ENCODE peak calls at places on chromosomes 6 and 20, in five cellular contexts. W is AG09319, M is foreskin fibroblast, V is RWPE1, E is lower leg skin. S is an unnamed sample.

GRCh38 chr20:63234693-63235398 is 859 bp upstream of the BIRC7 start:
- DNase-seq in W (no peak), M (no peak), E (no peak), V (peak; percentile 80), S (no peak)

GRCh38 chr20:43564993-43565757 is 6.3 kb downstream of the SGK2 start:
- DNase-seq in E (no peak), W (no peak), M (no peak), V (no peak), S (no peak)

GRCh38 chr6:15341311-15341710 is 95.4 kb downstream of the JARID2 start:
- DNase-seq in W (no peak), V (peak; percentile 66), M (no peak), E (no peak), S (no peak)

GRCh38 chr6:129607581-129608186 is 102.3 kb downstream of the ARHGAP18 start:
- DNase-seq in W (no peak), M (no peak), E (no peak), V (no peak), S (no peak)

GRCh38 chr6:84422380-84422968 is 195.0 kb upstream of the CEP162 start:
- DNase-seq in M (no peak), W (no peak), E (no peak), V (peak; percentile 31), S (peak; percentile 9)

GRCh38 chr6:24991748-24992467 is 56.1 kb upstream of the RIPOR2 start:
- DNase-seq in E (no peak), M (no peak), V (peak; percentile 38), W (no peak), S (peak; percentile 65)

GRCh38 chr6:50850223-50850751 is 31.6 kb downstream of the TFAP2B start:
- DNase-seq in M (no peak), V (no peak), W (no peak), E (peak; percentile 74), S (no peak)

GRCh38 chr6:40685771-40686170 is 98.6 kb upstream of the LRFN2 start:
- DNase-seq in V (no peak), E (no peak), M (no peak), W (no peak), S (no peak)

GRCh38 chr20:1945134-1945618 is 48.7 kb downstream of the PDYN start:
- DNase-seq in V (no peak), M (peak; percentile 12), E (peak; percentile 78), W (peak; percentile 69), S (no peak)

GRCh38 chr20:33821270-33821836 is 10.2 kb downstream of the CHMP4B start:
- DNase-seq in V (no peak), W (no peak), M (no peak), E (no peak), S (no peak)

GRCh38 chr6:159801935-159802334 is 1.9 kb downstream of the PNLDC1 start:
- DNase-seq in M (peak; percentile 16), V (no peak), W (no peak), E (no peak), S (no peak)

GRCh38 chr6:158923801-158924498 is 76.1 kb downstream of the RSPH3 start:
- DNase-seq in E (no peak), M (no peak), V (no peak), W (no peak), S (no peak)

GRCh38 chr20:19760371-19760721 is 2.3 kb downstream of the RIN2 start:
- DNase-seq in V (no peak), E (no peak), M (no peak), W (no peak), S (no peak)

GRCh38 chr20:19757973-19758887 is at the start of gene RIN2:
- DNase-seq in M (peak; percentile 83), V (peak; percentile 94), E (peak; percentile 88), W (peak; percentile 83), S (peak; percentile 51)

GRCh38 chr20:19757487-19757972 is 528 bp upstream of the RIN2 start:
- DNase-seq in E (peak; percentile 76), M (peak; percentile 72), V (peak; percentile 68), W (no peak), S (peak; percentile 59)

GRCh38 chr20:19758888-19759331 is 852 bp downstream of the RIN2 start:
- DNase-seq in V (no peak), M (peak; percentile 23), W (no peak), E (peak; percentile 66), S (peak; percentile 18)

DNA sequence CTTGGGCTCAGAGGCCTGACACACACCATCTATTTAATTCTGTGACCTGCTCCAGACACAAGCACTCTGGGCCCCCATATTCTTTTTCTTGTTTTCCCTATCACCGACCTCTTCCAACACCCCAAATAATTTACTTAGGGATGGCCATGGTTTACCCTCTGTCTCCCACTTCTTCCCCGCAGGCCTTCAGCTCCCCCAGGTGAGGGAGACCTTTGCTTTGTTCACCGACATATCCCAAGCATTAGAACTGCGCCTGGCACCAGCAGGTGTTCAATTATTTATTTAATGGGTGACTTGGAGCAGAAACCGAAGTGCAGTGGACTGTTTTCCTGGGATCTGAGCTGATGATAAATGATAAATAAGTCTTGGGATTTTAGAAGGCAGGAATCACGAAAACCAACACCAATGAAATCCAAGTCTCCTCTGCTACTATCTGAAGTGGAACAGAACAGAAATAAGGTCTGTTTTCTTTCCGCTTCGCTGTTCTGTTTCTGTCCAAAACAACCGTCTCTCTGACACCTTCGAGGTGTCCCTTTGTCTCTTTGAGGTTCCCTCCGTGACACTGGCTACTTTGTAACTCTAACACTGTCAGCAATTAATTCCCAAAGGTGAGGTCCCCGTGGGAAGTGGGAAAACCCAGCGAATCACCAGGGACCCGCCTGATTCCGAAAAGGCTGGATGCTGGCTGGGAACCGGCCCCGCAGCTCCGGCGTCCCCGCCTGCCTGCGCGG is 1.1 kb upstream of the RIN2 start:
- DNase-seq in E (no peak), V (no peak), W (no peak), M (no peak), S (no peak)
- TF ChIP-seq CTCF in E (no peak), V (no peak), W (no peak), M (no peak), S (no peak)

GRCh38 chr6:146526192-146526591 is 17.4 kb upstream of the RAB32 start:
- DNase-seq in W (no peak), E (no peak), V (no peak), M (no peak), S (no peak)
- TF ChIP-seq CTCF in W (peak; percentile 43), E (no peak), V (peak; percentile 24), M (peak; percentile 29), S (no peak)

GRCh38 chr6:5425267-5425666 is 164.0 kb downstream of the FARS2 start:
- DNase-seq in E (no peak), M (no peak), V (no peak), W (no peak), S (no peak)

GRCh38 chr6:5423251-5423650 is 161.9 kb downstream of the FARS2 start:
- DNase-seq in E (no peak), W (no peak), V (no peak), M (no peak), S (no peak)

GRCh38 chr6:5425797-5426196 is 164.5 kb downstream of the FARS2 start:
- DNase-seq in V (no peak), W (no peak), E (no peak), M (no peak), S (no peak)

GRCh38 chr6:5422321-5422915 is 161.1 kb downstream of the FARS2 start:
- DNase-seq in V (peak; percentile 19), W (peak; percentile 2), M (peak; percentile 39), E (no peak), S (peak; percentile 20)
- TF ChIP-seq CTCF in V (peak; percentile 19), W (peak; percentile 50), M (peak; percentile 81), E (no peak), S (peak; percentile 64)

DNA sequence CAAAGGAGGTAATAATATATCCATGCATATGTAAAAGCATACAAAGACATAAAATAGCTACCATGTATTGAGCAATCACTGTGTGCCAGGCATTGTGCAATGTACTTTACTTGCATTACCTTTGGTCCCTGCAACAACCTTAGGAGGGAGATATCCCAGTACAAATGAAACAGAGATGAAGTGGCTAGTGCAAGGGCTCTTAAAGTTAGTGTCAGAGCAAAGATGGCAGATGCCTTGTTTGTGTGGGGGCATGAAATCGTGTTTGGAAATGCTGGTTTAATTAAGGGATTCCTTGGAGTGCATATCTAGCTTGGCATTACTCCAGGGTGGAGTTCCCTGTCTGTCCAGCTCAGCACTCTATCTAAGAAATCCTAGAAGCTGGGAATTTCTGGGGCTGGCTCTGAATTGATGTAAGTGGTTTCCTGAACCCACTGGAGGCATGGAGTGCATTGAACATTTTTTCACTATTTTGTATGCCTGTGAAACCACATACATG is 9.8 kb downstream of the PAQR8 start:
- DNase-seq in M (no peak), E (no peak), W (peak; percentile 23), V (no peak), S (no peak)
- TF ChIP-seq CTCF in M (no peak), E (no peak), W (no peak), V (no peak), S (no peak)

GRCh38 chr20:23340524-23340923 is 10.1 kb upstream of the NXT1 start:
- DNase-seq in V (peak; percentile 79), W (peak; percentile 35), M (peak; percentile 57), E (peak; percentile 69), S (peak; percentile 66)
- TF ChIP-seq CTCF in V (peak; percentile 86), W (peak; percentile 81), M (peak; percentile 51), E (peak; percentile 46), S (peak; percentile 66)

GRCh38 chr20:53122853-53123252 is 150.7 kb downstream of the TSHZ2 start:
- DNase-seq in M (no peak), V (no peak), E (no peak), W (no peak), S (no peak)

GRCh38 chr20:53127027-53127426 is 154.9 kb downstream of the TSHZ2 start:
- DNase-seq in W (no peak), E (no peak), M (no peak), V (no peak), S (no peak)

GRCh38 chr20:53126185-53126584 is 154.0 kb downstream of the TSHZ2 start:
- DNase-seq in M (no peak), E (no peak), V (no peak), W (no peak), S (no peak)

GRCh38 chr20:53124803-53125202 is 152.6 kb downstream of the TSHZ2 start:
- DNase-seq in V (no peak), E (no peak), M (no peak), W (no peak), S (no peak)

GRCh38 chr20:53124075-53124532 is 151.9 kb downstream of the TSHZ2 start:
- DNase-seq in M (no peak), W (no peak), E (peak; percentile 56), V (no peak), S (no peak)
- TF ChIP-seq CTCF in M (no peak), W (no peak), E (no peak), V (no peak), S (no peak)

DNA sequence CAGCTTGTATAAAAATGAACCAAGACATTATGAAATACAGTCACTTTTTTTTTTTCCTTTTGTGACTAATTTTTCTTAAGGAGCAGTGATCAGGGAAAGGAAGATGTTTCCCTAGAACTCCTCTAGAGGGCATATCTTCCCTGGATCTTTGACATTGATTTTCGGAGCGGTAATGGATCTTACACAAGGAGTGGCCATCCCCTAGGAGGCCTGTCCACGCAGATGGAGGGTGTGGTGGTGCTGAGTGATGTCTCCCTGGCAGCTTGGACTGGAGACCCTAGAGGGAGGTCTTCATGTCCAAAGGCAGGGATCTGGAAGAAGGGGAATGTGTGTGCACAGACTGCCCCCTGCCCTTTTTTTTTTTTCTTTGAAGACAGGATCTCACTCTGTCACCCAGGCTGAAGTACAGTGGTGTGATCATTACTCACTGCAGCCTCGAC is 7.0 kb upstream of the KIFC1 start:
- DNase-seq in M (peak; percentile 60), W (no peak), E (no peak), V (peak; percentile 53), S (no peak)
- TF ChIP-seq CTCF in M (peak; percentile 59), W (no peak), E (no peak), V (peak; percentile 65), S (no peak)